ENCODE peak calls at places on chromosomes 1 and 21, in six cellular contexts. C is AG10803, Y is colonic mucosa, I is cardiac muscle cell, B is astrocyte of the cerebellum, F is transverse colon. H is an unnamed sample.

GRCh38 chr1:181021811-181022434 is 747 bp downstream of the STX6 start:
- DNase-seq in Y (peak), I (peak), C (peak), B (peak), F (peak), H (no peak)

GRCh38 chr21:41504030-41504429 is 3.9 kb downstream of the TMPRSS2 start:
- DNase-seq in I (no peak), C (no peak), B (no peak), Y (no peak), F (no peak), H (no peak)

GRCh38 chr1:184457500-184457899 is 70.7 kb downstream of the C1orf21 start:
- DNase-seq in B (no peak), I (peak), Y (no peak), C (peak), F (no peak), H (no peak)

GRCh38 chr21:45642122-45642813 is 1.3 kb upstream of the PCBP3 start:
- DNase-seq in F (no peak), Y (peak), C (no peak), I (peak), B (no peak), H (no peak)

GRCh38 chr1:80217377-80217986 is 1211.0 kb upstream of the ADGRL4 start:
- DNase-seq in F (no peak), C (peak), I (peak), B (peak), Y (no peak), H (peak)

GRCh38 chr1:63804829-63805484 is 31.1 kb downstream of the ROR1 start:
- DNase-seq in F (no peak), B (no peak), C (no peak), Y (no peak), I (no peak), H (no peak)

GRCh38 chr1:207807395-207808321 is 55.8 kb downstream of the CD46 start:
- DNase-seq in F (peak), C (no peak), Y (peak), B (no peak), I (no peak), H (no peak)

GRCh38 chr1:9331558-9332346 is 39.1 kb downstream of the SPSB1 start:
- DNase-seq in B (no peak), I (no peak), C (peak), Y (no peak), F (peak), H (no peak)

GRCh38 chr1:39901486-39902120 is at the start of gene MYCL:
- DNase-seq in B (no peak), C (peak), Y (peak), F (peak), I (peak), H (no peak)

DNA sequence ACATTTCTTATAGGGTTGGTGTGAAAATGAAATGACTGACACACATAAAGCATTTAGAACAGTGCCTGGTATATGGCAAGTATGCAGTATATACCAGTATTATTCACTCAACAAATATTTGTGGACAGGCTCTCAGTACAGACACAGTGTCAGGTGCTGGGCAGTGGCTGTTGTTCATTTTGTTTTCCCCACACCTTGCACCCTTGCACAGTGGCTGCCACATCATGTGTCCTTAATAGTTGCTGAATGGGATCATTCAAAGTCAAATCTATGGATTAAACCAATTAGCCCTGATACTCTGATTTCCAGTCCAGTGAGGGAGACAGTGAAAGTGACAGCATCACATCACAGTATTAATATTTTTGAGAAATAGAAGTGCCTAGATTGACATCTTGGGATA is 2.4 kb downstream of the SLAMF1 start:
- DNase-seq in F (no peak), C (no peak), Y (no peak), B (no peak), I (no peak), H (no peak)
- H3K4me3 ChIP-seq in F (no peak), C (no peak), Y (no peak), B (no peak), I (no peak), H (no peak)

GRCh38 chr1:228004887-228005462 is 1.8 kb upstream of the WNT3A start:
- DNase-seq in I (no peak), B (no peak), Y (no peak), C (no peak), F (no peak), H (no peak)
- TF ChIP-seq CTCF in I (no peak), B (no peak), Y (no peak), C (no peak), F (no peak), H (no peak)

GRCh38 chr21:35940074-35940927 is 120.0 kb downstream of the SETD4 start:
- DNase-seq in Y (peak), B (peak), I (peak), C (peak), F (peak), H (peak)
- H3K4me3 ChIP-seq in Y (no peak), B (no peak), I (no peak), C (no peak), F (no peak), H (no peak)

GRCh38 chr1:205856433-205856832 is 6.5 kb upstream of the PM20D1 start:
- DNase-seq in B (no peak), F (no peak), Y (no peak), C (no peak), I (no peak), H (no peak)
- TF ChIP-seq CTCF in B (no peak), F (no peak), Y (no peak), C (no peak), I (no peak), H (no peak)

GRCh38 chr1:202046748-202047708 is 36.6 kb downstream of the ELF3 start:
- DNase-seq in C (no peak), Y (peak), F (peak), B (no peak), I (no peak), H (no peak)
- H3K4me3 ChIP-seq in C (no peak), Y (no peak), F (no peak), B (no peak), I (no peak), H (no peak)

GRCh38 chr1:85463666-85464496 is 1.1 kb downstream of the DDAH1 start:
- DNase-seq in I (peak), C (peak), F (no peak), B (no peak), Y (no peak), H (no peak)
- TF ChIP-seq CTCF in I (no peak), C (no peak), F (no peak), B (peak), Y (no peak), H (peak)